ENCODE peak calls at places on chromosome 18, in nine cellular contexts. N, L, A, M, B, T, C, Q and K are unnamed samples.

GRCh38 chr18:49250819-49251388 is 209.5 kb downstream of the DYM start:
- DNase-seq in N (peak), Q (no peak), C (no peak), A (peak), B (peak), T (no peak), L (peak), M (peak), K (no peak)

GRCh38 chr18:58105206-58105907 is 61.3 kb downstream of the NEDD4L start:
- DNase-seq in L (no peak), N (peak), B (no peak), C (no peak), M (no peak), A (no peak), T (no peak), Q (no peak), K (peak)

GRCh38 chr18:14959550-14959949 is 211.6 kb downstream of the ANKRD30B start:
- DNase-seq in L (no peak), B (no peak), C (no peak), N (no peak), A (no peak), M (no peak), Q (no peak), T (no peak), K (no peak)

GRCh38 chr18:6543330-6543908 is 128.7 kb upstream of the L3MBTL4 start:
- DNase-seq in T (no peak), C (no peak), B (peak), A (peak), L (peak), M (peak), N (peak), Q (no peak), K (no peak)

GRCh38 chr18:80171190-80171872 is 62.3 kb downstream of the ADNP2 start:
- DNase-seq in B (no peak), M (peak), Q (peak), N (peak), A (peak), C (peak), L (peak), T (peak), K (no peak)

GRCh38 chr18:35827275-35827929 is 145.1 kb upstream of the RMP24 start:
- DNase-seq in N (no peak), T (no peak), C (no peak), B (no peak), L (no peak), M (no peak), A (no peak), Q (no peak), K (no peak)

GRCh38 chr18:58241877-58242276 is 197.9 kb downstream of the NEDD4L start:
- DNase-seq in A (peak), B (peak), Q (no peak), T (no peak), C (no peak), L (peak), N (peak), M (peak), K (no peak)

GRCh38 chr18:58615150-58616132 is 13.4 kb downstream of the ALPK2 start:
- DNase-seq in N (no peak), B (no peak), C (peak), M (no peak), L (no peak), Q (no peak), A (no peak), T (no peak), K (no peak)

GRCh38 chr18:58249677-58250076 is 205.7 kb downstream of the NEDD4L start:
- DNase-seq in L (peak), N (no peak), Q (no peak), M (no peak), B (no peak), A (no peak), T (no peak), C (no peak), K (no peak)

DNA sequence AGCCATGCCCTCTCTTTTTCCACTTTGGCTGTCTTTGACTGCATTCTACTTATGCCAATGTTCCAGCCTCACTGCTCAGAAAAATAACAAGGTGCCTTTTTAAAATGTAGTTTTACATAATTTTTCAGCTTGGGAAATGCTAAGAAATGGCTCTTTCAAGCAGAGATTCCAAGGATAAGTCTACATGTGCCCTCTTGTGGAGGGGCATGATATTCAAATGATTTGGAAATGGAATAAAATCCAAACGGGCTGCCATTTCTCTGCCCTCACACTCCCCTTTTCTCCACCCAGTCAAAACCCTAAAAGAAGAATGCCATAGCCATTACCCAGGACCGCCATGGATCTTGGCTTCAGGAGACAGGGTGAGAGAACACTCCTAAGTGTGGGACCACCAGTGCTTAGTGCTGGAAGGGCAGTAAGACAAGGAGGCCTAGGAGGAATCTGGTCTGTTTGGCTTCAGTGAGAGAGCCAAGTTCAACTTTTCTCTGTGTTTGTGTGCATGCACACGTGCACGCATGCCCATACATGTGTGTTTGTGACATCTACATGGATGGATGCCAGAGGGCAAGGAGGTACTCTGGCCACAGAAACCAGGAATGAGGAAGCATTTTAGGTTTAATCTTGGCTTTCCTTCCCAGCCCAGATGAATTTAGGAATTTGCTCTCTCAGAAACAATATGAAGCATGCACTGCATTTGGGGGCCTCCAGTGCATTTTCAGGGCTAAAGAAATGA is 174.0 kb upstream of the SLC14A2 start:
- DNase-seq in B (no peak), T (no peak), N (peak), A (peak), M (peak), Q (no peak), L (peak), C (no peak), K (no peak)
- TF ChIP-seq CTCF in B (peak), T (peak), N (peak), A (peak), M (no peak), Q (no peak), L (peak), C (peak), K (peak)

GRCh38 chr18:23693849-23694248 is 4.6 kb downstream of the LAMA3 start:
- DNase-seq in C (peak), M (no peak), Q (no peak), T (no peak), A (no peak), B (no peak), L (no peak), N (no peak), K (no peak)

GRCh38 chr18:23690505-23691068 is 1.3 kb downstream of the LAMA3 start:
- DNase-seq in N (no peak), A (no peak), B (no peak), T (no peak), M (no peak), L (no peak), C (no peak), Q (no peak), K (no peak)

GRCh38 chr18:23689031-23689615 is at the start of gene LAMA3:
- DNase-seq in B (no peak), N (peak), M (peak), T (peak), L (peak), A (peak), C (peak), Q (no peak), K (no peak)

GRCh38 chr18:23689616-23690504 is 607 bp downstream of the LAMA3 start:
- DNase-seq in A (no peak), L (no peak), C (no peak), N (no peak), M (no peak), Q (no peak), B (no peak), T (peak), K (no peak)

GRCh38 chr18:23694642-23695430 is 5.6 kb downstream of the LAMA3 start:
- DNase-seq in B (no peak), M (no peak), T (no peak), C (no peak), A (no peak), L (no peak), N (no peak), Q (no peak), K (no peak)
- H3K4me3 ChIP-seq in B (no peak), M (no peak), T (no peak), C (no peak), A (no peak), L (no peak), N (no peak), Q (no peak), K (no peak)

GRCh38 chr18:33918571-33918970 is 306.1 kb downstream of the NOL4 start:
- DNase-seq in N (no peak), B (no peak), A (no peak), L (no peak), M (no peak), C (no peak), T (no peak), Q (no peak), K (no peak)

GRCh38 chr18:33914399-33914798 is 310.3 kb downstream of the NOL4 start:
- DNase-seq in Q (no peak), N (no peak), A (peak), C (no peak), L (no peak), M (no peak), T (no peak), B (peak), K (no peak)

DNA sequence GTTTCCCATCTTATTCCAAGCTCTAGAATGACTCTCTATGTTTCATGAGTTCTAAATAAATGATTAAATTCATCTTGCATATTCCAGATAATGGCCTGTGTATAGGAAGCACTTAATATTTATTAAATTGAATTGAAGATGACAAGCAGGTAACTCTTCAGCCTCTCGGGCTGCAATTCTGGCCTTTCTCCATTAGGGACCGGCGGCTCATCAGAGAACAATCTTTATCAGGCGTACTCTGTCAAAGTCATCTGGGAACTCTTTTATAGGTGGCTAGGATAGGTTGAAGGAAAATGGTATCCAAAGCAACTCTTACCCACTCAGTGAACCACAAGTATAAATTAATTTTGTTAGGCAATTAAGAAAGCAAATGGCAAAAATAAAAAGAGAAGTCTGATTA is 308.5 kb downstream of the NOL4 start:
- DNase-seq in L (no peak), Q (no peak), M (no peak), T (no peak), C (no peak), B (no peak), N (no peak), A (no peak), K (no peak)
- TF ChIP-seq CTCF in L (no peak), Q (no peak), M (no peak), T (no peak), C (no peak), B (no peak), N (peak), A (peak), K (peak)

GRCh38 chr18:8603663-8604520 is 5.3 kb upstream of the RAB12 start:
- DNase-seq in Q (no peak), A (no peak), C (no peak), B (no peak), N (peak), M (no peak), L (no peak), T (no peak), K (no peak)
- H3K4me3 ChIP-seq in Q (no peak), A (peak), C (peak), B (no peak), N (peak), M (no peak), L (no peak), T (no peak), K (no peak)

GRCh38 chr18:840080-840408 is 28.0 kb upstream of the YES1 start:
- DNase-seq in Q (no peak), T (no peak), B (no peak), L (no peak), M (no peak), A (no peak), N (no peak), C (no peak), K (no peak)

GRCh38 chr18:841647-842370 is 29.8 kb upstream of the YES1 start:
- DNase-seq in Q (peak), M (no peak), B (no peak), N (no peak), C (no peak), L (no peak), T (no peak), A (no peak), K (no peak)

GRCh38 chr18:834086-834720 is 22.2 kb upstream of the YES1 start:
- DNase-seq in C (no peak), Q (no peak), T (no peak), A (no peak), B (no peak), N (no peak), L (no peak), M (no peak), K (no peak)

GRCh38 chr18:839224-840079 is 27.4 kb upstream of the YES1 start:
- DNase-seq in A (peak), Q (peak), T (peak), B (peak), L (peak), C (peak), N (peak), M (peak), K (peak)

GRCh38 chr18:837922-838321 is 25.9 kb upstream of the YES1 start:
- DNase-seq in B (no peak), T (no peak), M (no peak), Q (no peak), C (no peak), A (peak), N (no peak), L (no peak), K (no peak)
- TF ChIP-seq CTCF in B (no peak), T (no peak), M (no peak), Q (no peak), C (no peak), A (no peak), N (no peak), L (no peak), K (no peak)

GRCh38 chr18:34783485-34783884 is 73.4 kb downstream of the DTNA start:
- DNase-seq in L (peak), B (no peak), Q (no peak), M (no peak), A (peak), N (peak), C (no peak), T (no peak), K (no peak)
- H3K4me3 ChIP-seq in L (no peak), B (no peak), Q (no peak), M (no peak), A (no peak), N (no peak), C (no peak), T (no peak), K (no peak)

DNA sequence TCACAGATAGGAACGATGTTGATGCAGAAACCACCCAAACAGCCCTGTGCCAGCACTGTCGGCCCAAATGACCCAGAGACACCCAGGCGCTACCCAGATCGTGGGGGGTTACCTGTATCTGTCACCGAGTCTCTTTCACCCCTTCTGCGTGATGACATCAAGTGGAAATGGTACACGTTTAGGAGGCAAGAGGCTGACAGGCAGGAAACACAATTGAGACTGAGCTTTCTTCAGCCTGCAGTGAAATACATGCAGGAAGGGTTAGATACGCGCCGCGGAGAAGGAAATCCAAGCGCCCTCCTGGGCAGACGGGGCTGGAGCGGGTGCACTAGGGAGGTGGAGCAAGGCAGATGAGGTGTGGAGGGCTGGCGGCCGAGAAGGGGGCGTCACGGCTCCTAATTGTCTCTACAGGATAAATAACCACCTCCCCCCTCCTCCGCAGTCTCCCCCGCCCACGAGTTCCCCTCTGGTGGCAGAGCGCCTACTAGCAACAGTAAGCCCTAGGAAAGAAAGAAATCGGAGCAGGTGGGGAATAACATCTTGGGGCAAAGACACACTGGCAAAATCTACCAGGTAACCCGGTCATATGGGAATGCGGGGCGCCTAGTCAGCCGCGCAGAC is at the start of gene RNF152:
- DNase-seq in A (peak), T (peak), B (no peak), C (peak), Q (no peak), L (no peak), N (peak), M (peak), K (no peak)
- TF ChIP-seq CTCF in A (no peak), T (no peak), B (peak), C (no peak), Q (no peak), L (peak), N (peak), M (peak), K (peak)

DNA sequence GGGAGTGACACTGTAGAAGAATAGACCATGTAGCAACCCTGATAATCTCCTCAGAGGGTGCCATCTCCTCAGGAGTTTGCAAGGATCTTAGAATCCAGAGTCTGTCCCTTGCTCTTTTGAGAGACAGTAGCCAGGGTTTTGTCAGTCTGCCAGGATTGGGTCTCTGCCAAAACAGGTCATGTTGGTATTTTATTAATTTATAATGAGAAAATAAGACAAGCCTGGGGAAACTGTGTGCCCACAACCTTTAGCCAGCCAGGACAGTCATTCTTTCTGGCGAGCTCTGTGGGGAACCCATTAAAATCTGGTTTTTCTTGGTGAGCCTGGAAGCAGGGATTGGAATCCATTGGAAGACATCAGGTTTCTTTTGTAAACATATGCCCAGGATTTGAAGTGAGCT is 78.6 kb downstream of the PTPRM start:
- DNase-seq in N (no peak), B (no peak), C (no peak), M (no peak), Q (no peak), T (no peak), A (no peak), L (no peak), K (peak)
- H3K4me3 ChIP-seq in N (no peak), B (no peak), C (no peak), M (no peak), Q (no peak), T (no peak), A (no peak), L (no peak), K (no peak)